ENCODE peak calls at places on chromosomes 6 and 20, in nine cellular contexts. F is activated CD8-positive, alpha-beta T cell treated with anti-CD3 and anti-CD28 coated beads for 36 hours; Z is CD4-positive, alpha-beta T cell; I is pancreas; J is endothelial cell; P is NCI-H748 treated with DMSO at 0.1 percent for 48 hours; G is fibroblast of mammary gland; U is CD8-positive, alpha-beta T cell; C is activated T-helper 1 cell treated with anti-CD3 and anti-CD28 coated beads, Interleukin-2, amount 50 U/mL, for 16 hours. T is an unnamed sample.

GRCh38 chr6:156557269-156557885 is 219.8 kb upstream of the ARID1B start:
- DNase-seq in I (peak; percentile 73), U (no peak), C (no peak), G (no peak), F (no peak), J (no peak), Z (no peak), P (peak; percentile 99), T (no peak)

GRCh38 chr6:163764565-163764964 is 350.0 kb downstream of the QKI start:
- DNase-seq in Z (no peak), U (no peak), F (no peak), P (no peak), C (no peak), G (no peak), J (no peak), I (no peak), T (no peak)

GRCh38 chr20:11752336-11752735 is 165.4 kb upstream of the BTBD3 start:
- DNase-seq in F (no peak), G (no peak), Z (no peak), P (no peak), I (no peak), C (no peak), J (no peak), U (no peak), T (no peak)

GRCh38 chr6:120378582-120379220 is 955.6 kb downstream of the TBC1D32 start:
- DNase-seq in F (no peak), U (no peak), P (peak; percentile 8), C (no peak), I (no peak), J (no peak), Z (no peak), G (peak; percentile 69), T (no peak)

GRCh38 chr6:16420715-16421461 is 182.5 kb downstream of the GMPR start:
- DNase-seq in P (no peak), G (peak; percentile 32), U (no peak), Z (no peak), F (peak; percentile 63), I (no peak), J (no peak), C (no peak), T (peak; percentile 34)

GRCh38 chr6:169075211-169075621 is 178.4 kb downstream of the THBS2 start:
- DNase-seq in C (no peak), F (no peak), U (no peak), J (no peak), Z (no peak), I (peak; percentile 15), P (no peak), G (peak; percentile 90), T (no peak)

GRCh38 chr20:1242530-1242929 is 16.7 kb downstream of the RAD21L1 start:
- DNase-seq in Z (no peak), G (peak; percentile 82), I (no peak), J (no peak), U (no peak), P (no peak), C (no peak), F (no peak), T (no peak)

GRCh38 chr6:108619431-108620197 is 58.9 kb downstream of the FOXO3 start:
- DNase-seq in F (no peak), P (no peak), Z (no peak), I (no peak), G (peak; percentile 61), J (no peak), U (no peak), C (no peak), T (no peak)

GRCh38 chr20:10793741-10794140 is 119.9 kb upstream of the JAG1 start:
- DNase-seq in Z (no peak), C (no peak), F (no peak), P (peak; percentile 93), J (no peak), I (no peak), U (no peak), G (no peak), T (no peak)

GRCh38 chr6:121285041-121285440 is 49.2 kb downstream of the TBC1D32 start:
- DNase-seq in Z (no peak), U (no peak), J (no peak), P (no peak), F (no peak), C (no peak), I (no peak), G (peak; percentile 90), T (no peak)

GRCh38 chr6:14841901-14842421 is 403.9 kb upstream of the JARID2 start:
- DNase-seq in P (no peak), F (no peak), G (peak; percentile 100), Z (no peak), U (no peak), I (no peak), C (no peak), J (no peak), T (no peak)

GRCh38 chr20:41256516-41256915 is 61.0 kb downstream of the ZHX3 start:
- DNase-seq in Z (no peak), J (no peak), G (no peak), F (no peak), C (no peak), P (no peak), U (no peak), I (no peak), T (no peak)

GRCh38 chr6:38184780-38185080 is 365.2 kb downstream of the ZFAND3 start:
- DNase-seq in U (no peak), Z (no peak), I (no peak), F (no peak), C (no peak), J (no peak), G (no peak), P (no peak), T (no peak)

GRCh38 chr6:31806470-31807272 is at the start of gene LSM2:
- DNase-seq in J (peak; percentile 96), F (peak; percentile 98), G (peak; percentile 93), Z (peak; percentile 96), U (peak; percentile 92), I (peak; percentile 98), P (peak; percentile 96), C (peak; percentile 90), T (peak; percentile 97)

GRCh38 chr20:54208492-54209044 is 681 bp downstream of the PFDN4 start:
- DNase-seq in Z (no peak), F (peak; percentile 34), J (no peak), C (no peak), G (peak; percentile 68), P (no peak), I (no peak), U (peak; percentile 7), T (no peak)

GRCh38 chr6:161901740-161902426 is 628.0 kb upstream of the AGPAT4 start:
- DNase-seq in C (no peak), F (no peak), G (no peak), I (no peak), J (no peak), U (no peak), P (no peak), Z (no peak), T (no peak)

GRCh38 chr6:36722365-36722764 is 24.7 kb downstream of the RAB44 start:
- DNase-seq in G (no peak), F (no peak), U (no peak), I (no peak), J (no peak), P (no peak), C (no peak), Z (no peak), T (no peak)

GRCh38 chr6:132673376-132674094 is 14.6 kb upstream of the TAAR1 start:
- DNase-seq in U (no peak), F (no peak), G (no peak), P (no peak), I (no peak), J (no peak), Z (no peak), C (no peak), T (no peak)

GRCh38 chr20:56430957-56431356 is 18.9 kb downstream of the CASS4 start:
- DNase-seq in F (no peak), J (no peak), G (no peak), Z (no peak), C (no peak), U (no peak), I (no peak), P (no peak), T (no peak)

GRCh38 chr6:125983246-125983945 is 2.9 kb upstream of the TRMT11 start:
- DNase-seq in I (no peak), P (no peak), C (no peak), G (peak; percentile 90), U (no peak), J (no peak), F (no peak), Z (no peak), T (no peak)

GRCh38 chr6:155245871-155246270 is 17.9 kb upstream of the CLDN20 start:
- DNase-seq in C (no peak), I (no peak), U (no peak), G (no peak), Z (no peak), F (no peak), P (no peak), J (no peak), T (no peak)

GRCh38 chr6:34593741-34594140 is 37.6 kb upstream of the SPDEF start:
- DNase-seq in G (no peak), I (no peak), U (no peak), Z (no peak), C (no peak), P (no peak), F (no peak), J (no peak), T (no peak)

GRCh38 chr6:47005486-47005885 is 36.6 kb downstream of the ADGRF1 start:
- DNase-seq in I (no peak), Z (no peak), G (no peak), C (no peak), P (no peak), F (no peak), J (no peak), U (no peak), T (no peak)

GRCh38 chr20:53786445-53787267 is 193.0 kb upstream of the ZNF217 start:
- DNase-seq in G (no peak), F (no peak), C (no peak), Z (no peak), J (no peak), I (no peak), P (no peak), U (no peak), T (no peak)

GRCh38 chr6:21176197-21176596 is 417.4 kb upstream of the SOX4 start:
- DNase-seq in U (no peak), Z (no peak), G (peak; percentile 5), I (no peak), F (no peak), P (no peak), C (no peak), J (no peak), T (no peak)

GRCh38 chr6:16337280-16337975 is 99.0 kb downstream of the GMPR start:
- DNase-seq in I (peak; percentile 73), P (no peak), Z (no peak), G (peak; percentile 99), J (no peak), F (no peak), U (no peak), C (no peak), T (no peak)

GRCh38 chr20:588932-589672 is 21.0 kb downstream of the TCF15 start:
- DNase-seq in I (no peak), G (no peak), Z (no peak), U (no peak), F (no peak), C (no peak), P (no peak), J (no peak), T (no peak)

GRCh38 chr20:1911536-1911935 is 16.3 kb downstream of the SIRPA start:
- DNase-seq in U (no peak), P (no peak), J (no peak), C (no peak), F (no peak), G (no peak), I (no peak), Z (no peak), T (no peak)

GRCh38 chr6:64890609-64891008 is 816.4 kb downstream of the EYS start:
- DNase-seq in P (no peak), C (no peak), J (no peak), F (no peak), U (no peak), G (peak; percentile 1), I (no peak), Z (no peak), T (no peak)

GRCh38 chr6:100177956-100178355 is 183.9 kb upstream of the MCHR2 start:
- DNase-seq in U (no peak), F (no peak), P (no peak), C (no peak), J (no peak), I (no peak), G (peak; percentile 26), Z (no peak), T (no peak)

GRCh38 chr20:57708694-57709673 is 831 bp downstream of the PMEPA1 start:
- DNase-seq in F (peak; percentile 30), I (peak; percentile 42), Z (no peak), C (no peak), J (peak; percentile 28), G (no peak), P (no peak), U (no peak), T (no peak)